ENCODE peak calls at places on chromosomes 5 and 9, in seven cellular contexts. C is natural killer cell, E is Right ventricle myocardium inferior, O is heart left ventricle, M is foreskin keratinocyte, K is heart right ventricle, Y is left lobe of liver. B is an unnamed sample.

GRCh38 chr9:37496020-37496419 is 10.3 kb downstream of the POLR1E start:
- ATAC-seq in C (no peak), E (no peak), O (peak), M (no peak), K (peak), Y (no peak), B (no peak)

GRCh38 chr9:131116281-131117101 is 8.9 kb upstream of the NUP214 start:
- ATAC-seq in C (no peak), E (peak), O (peak), M (no peak), K (peak), Y (peak), B (no peak)

GRCh38 chr9:94888775-94889174 is 162.3 kb downstream of the AOPEP start:
- ATAC-seq in C (peak), E (no peak), O (no peak), M (no peak), K (no peak), Y (no peak), B (peak)

GRCh38 chr5:161258438-161258837 is 288.1 kb downstream of the GABRB2 start:
- ATAC-seq in C (no peak), E (no peak), O (no peak), M (no peak), K (no peak), Y (no peak), B (no peak)

GRCh38 chr9:77899679-77900354 is 131.8 kb downstream of the GNAQ start:
- ATAC-seq in C (no peak), E (no peak), O (no peak), M (peak), K (no peak), Y (no peak), B (no peak)

GRCh38 chr5:123125953-123126352 is 36.9 kb downstream of the PRDM6 start:
- ATAC-seq in C (no peak), E (no peak), O (no peak), M (peak), K (no peak), Y (no peak), B (no peak)

GRCh38 chr5:113205807-113206206 is 229.0 kb downstream of the TSSK1B start:
- ATAC-seq in C (no peak), E (peak), O (peak), M (peak), K (peak), Y (peak), B (no peak)

GRCh38 chr5:123151227-123151951 is 62.3 kb downstream of the PRDM6 start:
- ATAC-seq in C (no peak), E (no peak), O (no peak), M (no peak), K (no peak), Y (no peak), B (no peak)

GRCh38 chr9:125538092-125538473 is 168.9 kb downstream of the MAPKAP1 start:
- ATAC-seq in C (no peak), E (peak), O (peak), M (peak), K (peak), Y (peak), B (no peak)

GRCh38 chr5:94057217-94057616 is 315.8 kb upstream of the POU5F2 start:
- ATAC-seq in C (no peak), E (no peak), O (no peak), M (no peak), K (no peak), Y (no peak), B (no peak)

GRCh38 chr9:13491138-13491492 is 211.6 kb upstream of the MPDZ start:
- ATAC-seq in C (no peak), E (peak), O (no peak), M (no peak), K (no peak), Y (no peak), B (no peak)

GRCh38 chr5:116448869-116449453 is 125.7 kb downstream of the SEMA6A start:
- ATAC-seq in C (no peak), E (no peak), O (no peak), M (no peak), K (no peak), Y (no peak), B (no peak)

GRCh38 chr5:32572778-32573480 is 12.4 kb upstream of the SUB1 start:
- ATAC-seq in C (no peak), E (no peak), O (no peak), M (no peak), K (no peak), Y (peak), B (peak)

GRCh38 chr5:9348296-9348996 is 197.4 kb downstream of the SEMA5A start:
- ATAC-seq in C (no peak), E (no peak), O (peak), M (peak), K (no peak), Y (peak), B (no peak)

GRCh38 chr5:72510610-72511121 is 3.5 kb upstream of the ZNF366 start:
- ATAC-seq in C (no peak), E (peak), O (peak), M (peak), K (peak), Y (no peak), B (peak)

GRCh38 chr5:36535837-36536236 is 70.6 kb upstream of the SLC1A3 start:
- ATAC-seq in C (no peak), E (peak), O (peak), M (no peak), K (peak), Y (no peak), B (no peak)

GRCh38 chr5:32505718-32506117 is 61.2 kb upstream of the ZFR start:
- ATAC-seq in C (no peak), E (peak), O (peak), M (no peak), K (peak), Y (no peak), B (no peak)

GRCh38 chr5:169746147-169746694 is 109.1 kb downstream of the DOCK2 start:
- ATAC-seq in C (peak), E (no peak), O (peak), M (peak), K (no peak), Y (no peak), B (no peak)

GRCh38 chr5:83714780-83715179 is 5.9 kb downstream of the HAPLN1 start:
- ATAC-seq in C (no peak), E (no peak), O (no peak), M (no peak), K (no peak), Y (no peak), B (no peak)

GRCh38 chr9:118331622-118332045 is 627.4 kb downstream of the TLR4 start:
- ATAC-seq in C (no peak), E (no peak), O (peak), M (no peak), K (peak), Y (peak), B (no peak)

GRCh38 chr9:115296831-115297565 is 179.0 kb upstream of the TNC start:
- ATAC-seq in C (no peak), E (no peak), O (no peak), M (no peak), K (no peak), Y (no peak), B (no peak)

GRCh38 chr5:157473383-157474370 is 13.7 kb downstream of the NIPAL4 start:
- ATAC-seq in C (no peak), E (peak), O (peak), M (no peak), K (peak), Y (no peak), B (no peak)

GRCh38 chr5:169160405-169160901 is 140.5 kb downstream of the SLIT3 start:
- ATAC-seq in C (no peak), E (no peak), O (no peak), M (no peak), K (no peak), Y (no peak), B (no peak)

GRCh38 chr5:124160265-124160664 is 586.2 kb downstream of the ZNF608 start:
- ATAC-seq in C (no peak), E (no peak), O (no peak), M (no peak), K (no peak), Y (no peak), B (peak)

GRCh38 chr5:62256161-62257017 is 49.6 kb upstream of the KIF2A start:
- ATAC-seq in C (peak), E (no peak), O (no peak), M (peak), K (no peak), Y (no peak), B (no peak)

GRCh38 chr9:6153425-6153824 is 62.2 kb upstream of the IL33 start:
- ATAC-seq in C (no peak), E (no peak), O (no peak), M (peak), K (no peak), Y (no peak), B (no peak)

GRCh38 chr5:56170557-56170956 is 62.6 kb downstream of the ANKRD55 start:
- ATAC-seq in C (no peak), E (peak), O (peak), M (no peak), K (no peak), Y (no peak), B (no peak)

GRCh38 chr9:87148391-87149237 is 201.3 kb upstream of the GAS1 start:
- ATAC-seq in C (peak), E (peak), O (peak), M (peak), K (peak), Y (peak), B (no peak)

GRCh38 chr9:85416720-85417119 is 325.0 kb downstream of the AGTPBP1 start:
- ATAC-seq in C (no peak), E (no peak), O (no peak), M (no peak), K (no peak), Y (no peak), B (no peak)

GRCh38 chr5:159458217-159458711 is 128.0 kb upstream of the IL12B start:
- ATAC-seq in C (no peak), E (no peak), O (no peak), M (no peak), K (no peak), Y (no peak), B (peak)

GRCh38 chr9:130894546-130894945 is 2.1 kb downstream of the QRFP start:
- ATAC-seq in C (no peak), E (no peak), O (no peak), M (no peak), K (no peak), Y (no peak), B (no peak)

GRCh38 chr9:79555474-79555873 is 16.3 kb upstream of the TLE4 start:
- ATAC-seq in C (no peak), E (no peak), O (no peak), M (no peak), K (no peak), Y (no peak), B (no peak)

GRCh38 chr9:79559501-79560181 is 12.1 kb upstream of the TLE4 start:
- ATAC-seq in C (no peak), E (no peak), O (no peak), M (no peak), K (no peak), Y (no peak), B (no peak)

GRCh38 chr5:1792842-1793266 is 6.8 kb downstream of the MRPL36 start:
- ATAC-seq in C (peak), E (no peak), O (no peak), M (peak), K (no peak), Y (no peak), B (peak)

GRCh38 chr9:15353892-15354291 is 46.9 kb upstream of the TTC39B start:
- ATAC-seq in C (no peak), E (no peak), O (no peak), M (no peak), K (no peak), Y (no peak), B (no peak)

GRCh38 chr9:82129708-82130107 is 141.1 kb downstream of the SPATA31D1 start:
- ATAC-seq in C (no peak), E (no peak), O (no peak), M (no peak), K (no peak), Y (no peak), B (no peak)

GRCh38 chr5:93192683-93193082 is 388.3 kb downstream of the NR2F1-AS1 start:
- ATAC-seq in C (no peak), E (no peak), O (no peak), M (no peak), K (no peak), Y (no peak), B (no peak)